ENCODE peak calls at places on chromosome 3, in six cellular contexts. One of them, this sample, is unnamed.

GRCh38 chr3:107430214-107431047 is 53.2 kb downstream of the CCDC54 start:
- DNase-seq in epithelial cell of prostate: no peak
- DNase-seq in NAMALWA: peak; percentile 18
- DNase-seq in dorsolateral prefrontal cortex: peak; percentile 53
- DNase-seq in activated CD4-positive, alpha-beta T cell treated with anti-CD3 and anti-CD28 coated beads, Interleukin-2, amount 50 U/mL, for 24 hours: no peak
- DNase-seq in adrenal gland: peak; percentile 34
- DNase-seq in this sample: no peak

GRCh38 chr3:143855183-143855582 is 6.9 kb upstream of the SLC9A9 start:
- DNase-seq in epithelial cell of prostate: no peak
- DNase-seq in NAMALWA: no peak
- DNase-seq in dorsolateral prefrontal cortex: no peak
- DNase-seq in activated CD4-positive, alpha-beta T cell treated with anti-CD3 and anti-CD28 coated beads, Interleukin-2, amount 50 U/mL, for 24 hours: no peak
- DNase-seq in adrenal gland: no peak
- DNase-seq in this sample: no peak

GRCh38 chr3:193439423-193439822 is 60.9 kb upstream of the ATP13A5 start:
- DNase-seq in epithelial cell of prostate: no peak
- DNase-seq in NAMALWA: no peak
- DNase-seq in dorsolateral prefrontal cortex: no peak
- DNase-seq in activated CD4-positive, alpha-beta T cell treated with anti-CD3 and anti-CD28 coated beads, Interleukin-2, amount 50 U/mL, for 24 hours: no peak
- DNase-seq in adrenal gland: no peak
- DNase-seq in this sample: no peak

GRCh38 chr3:63413523-63413922 is 135.4 kb downstream of the SYNPR start:
- DNase-seq in epithelial cell of prostate: no peak
- DNase-seq in NAMALWA: no peak
- DNase-seq in dorsolateral prefrontal cortex: no peak
- DNase-seq in activated CD4-positive, alpha-beta T cell treated with anti-CD3 and anti-CD28 coated beads, Interleukin-2, amount 50 U/mL, for 24 hours: no peak
- DNase-seq in adrenal gland: no peak
- DNase-seq in this sample: no peak

GRCh38 chr3:116930786-116931185 is 221.2 kb downstream of the TUSC7 start:
- DNase-seq in epithelial cell of prostate: no peak
- DNase-seq in NAMALWA: no peak
- DNase-seq in dorsolateral prefrontal cortex: no peak
- DNase-seq in activated CD4-positive, alpha-beta T cell treated with anti-CD3 and anti-CD28 coated beads, Interleukin-2, amount 50 U/mL, for 24 hours: no peak
- DNase-seq in adrenal gland: no peak
- DNase-seq in this sample: no peak

GRCh38 chr3:792651-793050 is 300.2 kb upstream of the CNTN6 start:
- DNase-seq in epithelial cell of prostate: no peak
- DNase-seq in NAMALWA: no peak
- DNase-seq in dorsolateral prefrontal cortex: no peak
- DNase-seq in activated CD4-positive, alpha-beta T cell treated with anti-CD3 and anti-CD28 coated beads, Interleukin-2, amount 50 U/mL, for 24 hours: no peak
- DNase-seq in adrenal gland: no peak
- DNase-seq in this sample: no peak

GRCh38 chr3:43638594-43639447 is 17.0 kb upstream of the ANO10 start:
- DNase-seq in epithelial cell of prostate: peak; percentile 2
- DNase-seq in NAMALWA: peak; percentile 28
- DNase-seq in dorsolateral prefrontal cortex: no peak
- DNase-seq in activated CD4-positive, alpha-beta T cell treated with anti-CD3 and anti-CD28 coated beads, Interleukin-2, amount 50 U/mL, for 24 hours: no peak
- DNase-seq in adrenal gland: no peak
- DNase-seq in this sample: no peak

GRCh38 chr3:139430467-139430866 is 41.0 kb upstream of the COPB2 start:
- DNase-seq in epithelial cell of prostate: no peak
- DNase-seq in NAMALWA: no peak
- DNase-seq in dorsolateral prefrontal cortex: no peak
- DNase-seq in activated CD4-positive, alpha-beta T cell treated with anti-CD3 and anti-CD28 coated beads, Interleukin-2, amount 50 U/mL, for 24 hours: no peak
- DNase-seq in adrenal gland: no peak
- DNase-seq in this sample: no peak

GRCh38 chr3:64627471-64628321 is 60.1 kb downstream of the ADAMTS9 start:
- DNase-seq in epithelial cell of prostate: peak; percentile 26
- DNase-seq in NAMALWA: no peak
- DNase-seq in dorsolateral prefrontal cortex: no peak
- DNase-seq in activated CD4-positive, alpha-beta T cell treated with anti-CD3 and anti-CD28 coated beads, Interleukin-2, amount 50 U/mL, for 24 hours: no peak
- DNase-seq in adrenal gland: no peak
- DNase-seq in this sample: no peak

GRCh38 chr3:141368062-141368924 is at the start of gene ZBTB38:
- DNase-seq in epithelial cell of prostate: peak; percentile 41
- DNase-seq in NAMALWA: no peak
- DNase-seq in dorsolateral prefrontal cortex: peak; percentile 93
- DNase-seq in activated CD4-positive, alpha-beta T cell treated with anti-CD3 and anti-CD28 coated beads, Interleukin-2, amount 50 U/mL, for 24 hours: no peak
- DNase-seq in adrenal gland: peak; percentile 93
- DNase-seq in this sample: peak; percentile 69

This sample was measured in mesothelial cell of epicardium.